ENCODE peak calls at places on chromosomes 16 and 17, in eight cellular contexts. X is NCI-H460; F is GM12865; M is smooth muscle cell of the brain vasculature; E is Peyer's patch; U is HuH-7.5; S is activated T-cell treated with anti-CD3 and anti-CD28 coated beads, Interleukin-2, amount 50 U/mL, for 72 hours; D is RCC 7860. I is an unnamed sample.

GRCh38 chr17:8022358-8023038 is 16.4 kb upstream of the ALOX15B start:
- DNase-seq in X (no peak), F (no peak), M (no peak), E (no peak), U (no peak), S (no peak), D (no peak), I (no peak)

GRCh38 chr16:50245417-50246298 is 20.7 kb upstream of the ADCY7 start:
- DNase-seq in X (peak), F (peak), M (no peak), E (peak), U (peak), S (peak), D (peak), I (no peak)

GRCh38 chr17:81934098-81934757 is 2.9 kb downstream of the PYCR1 start:
- DNase-seq in X (no peak), F (no peak), M (no peak), E (no peak), U (no peak), S (no peak), D (no peak), I (no peak)

GRCh38 chr16:54602666-54603065 is 316.1 kb upstream of the IRX3 start:
- DNase-seq in X (no peak), F (no peak), M (no peak), E (no peak), U (no peak), S (no peak), D (no peak), I (no peak)

GRCh38 chr17:77304746-77305473 is 164.1 kb downstream of the SEC14L1 start:
- DNase-seq in X (no peak), F (peak), M (no peak), E (no peak), U (no peak), S (no peak), D (no peak), I (peak)

GRCh38 chr17:72677714-72678390 is 414.6 kb downstream of the SLC39A11 start:
- DNase-seq in X (no peak), F (no peak), M (no peak), E (peak), U (no peak), S (no peak), D (no peak), I (no peak)

GRCh38 chr16:82061861-82062525 is 26.9 kb downstream of the HSD17B2 start:
- DNase-seq in X (peak), F (peak), M (no peak), E (peak), U (no peak), S (peak), D (no peak), I (peak)

GRCh38 chr17:81931557-81932332 is 4.2 kb upstream of the MAFG start:
- DNase-seq in X (no peak), F (no peak), M (no peak), E (no peak), U (no peak), S (no peak), D (no peak), I (no peak)

GRCh38 chr16:53166099-53166498 is 111.3 kb downstream of the CHD9 start:
- DNase-seq in X (no peak), F (no peak), M (no peak), E (no peak), U (no peak), S (no peak), D (no peak), I (no peak)